ENCODE peak calls at places on chromosomes 2 and 18, in nine cellular contexts. P, X, F, Q, M, J, K, B and G are unnamed samples.

GRCh38 chr2:13996527-13996926 is 636.0 kb upstream of the LRATD1 start:
- DNase-seq in J (no peak), M (no peak), F (no peak), P (no peak), Q (no peak), B (no peak), X (no peak), K (no peak), G (no peak)

GRCh38 chr18:39550701-39551100 is 1985.1 kb upstream of the CELF4 start:
- DNase-seq in X (no peak), B (no peak), F (no peak), M (no peak), J (no peak), K (no peak), Q (no peak), P (no peak), G (no peak)

GRCh38 chr2:177597759-177598158 is 205.2 kb downstream of the AGPS start:
- DNase-seq in K (no peak), J (no peak), X (no peak), F (no peak), B (no peak), M (no peak), Q (peak), P (no peak), G (no peak)

GRCh38 chr2:212926948-212927347 is 224.5 kb downstream of the IKZF2 start:
- DNase-seq in J (no peak), Q (peak), M (peak), P (no peak), B (no peak), K (no peak), F (no peak), X (peak), G (no peak)

GRCh38 chr2:84641016-84641415 is 124.7 kb downstream of the DNAH6 start:
- DNase-seq in M (peak), F (no peak), J (no peak), Q (no peak), X (no peak), P (no peak), K (no peak), B (no peak), G (no peak)

GRCh38 chr2:239444626-239445625 is 44.1 kb upstream of the HDAC4 start:
- DNase-seq in X (peak), F (no peak), J (no peak), B (no peak), P (peak), M (no peak), Q (peak), K (no peak), G (no peak)

GRCh38 chr2:187500585-187501359 is 52.7 kb upstream of the CALCRL start:
- DNase-seq in K (peak), P (peak), B (no peak), J (no peak), Q (peak), M (peak), F (no peak), X (peak), G (peak)

GRCh38 chr2:59988337-59988736 is 565.1 kb downstream of the BCL11A start:
- DNase-seq in X (no peak), J (no peak), P (no peak), B (no peak), Q (no peak), K (no peak), F (no peak), M (no peak), G (no peak)

GRCh38 chr2:60926751-60927568 is 45.6 kb downstream of the REL start:
- DNase-seq in Q (peak), X (peak), B (no peak), F (no peak), J (no peak), M (no peak), K (no peak), P (peak), G (no peak)

GRCh38 chr2:45259144-45259543 is 249.9 kb upstream of the SIX2 start:
- DNase-seq in J (no peak), P (no peak), X (no peak), Q (no peak), B (no peak), K (no peak), F (no peak), M (no peak), G (no peak)

GRCh38 chr2:239668651-239669050 is 267.8 kb upstream of the HDAC4 start:
- DNase-seq in M (no peak), J (no peak), F (no peak), X (no peak), B (no peak), Q (no peak), P (no peak), K (no peak), G (no peak)

GRCh38 chr2:230920167-230920566 is 4.9 kb downstream of the GPR55 start:
- DNase-seq in X (no peak), Q (no peak), J (no peak), M (no peak), K (no peak), B (no peak), P (no peak), F (no peak), G (no peak)

GRCh38 chr2:72940786-72941185 is 23.5 kb downstream of the EMX1 start:
- DNase-seq in F (peak), P (peak), B (no peak), J (no peak), M (peak), Q (peak), K (no peak), X (peak), G (no peak)

GRCh38 chr2:21040468-21041377 is 3.1 kb downstream of the APOB start:
- DNase-seq in J (no peak), X (no peak), K (no peak), Q (no peak), M (no peak), P (no peak), B (no peak), F (no peak), G (no peak)

GRCh38 chr2:236572482-236572881 is 2.9 kb downstream of the ACKR3 start:
- DNase-seq in Q (no peak), M (no peak), X (peak), F (no peak), B (no peak), P (no peak), J (no peak), K (no peak), G (no peak)

GRCh38 chr2:14558382-14558919 is 74.1 kb upstream of the LRATD1 start:
- DNase-seq in F (no peak), X (no peak), Q (no peak), K (no peak), B (no peak), M (peak), P (no peak), J (no peak), G (no peak)

GRCh38 chr2:145228506-145228905 is 708.6 kb upstream of the ZEB2 start:
- DNase-seq in J (no peak), F (no peak), P (peak), M (no peak), B (no peak), K (no peak), Q (peak), X (peak), G (no peak)

GRCh38 chr18:77632738-77633137 is 383.1 kb downstream of the GALR1 start:
- DNase-seq in Q (no peak), F (no peak), K (no peak), J (no peak), M (no peak), X (no peak), B (no peak), P (no peak), G (no peak)

GRCh38 chr2:177322801-177323261 is 58.3 kb upstream of the NFE2L2 start:
- DNase-seq in M (peak), P (no peak), B (no peak), J (no peak), K (no peak), X (no peak), Q (no peak), F (peak), G (no peak)

GRCh38 chr2:151974997-151975396 is 123.8 kb downstream of the CACNB4 start:
- DNase-seq in K (no peak), F (no peak), B (no peak), Q (no peak), M (no peak), J (no peak), P (no peak), X (no peak), G (no peak)

GRCh38 chr2:42052702-42053481 is 5.1 kb downstream of the PKDCC start:
- DNase-seq in K (no peak), B (no peak), X (peak), F (peak), P (no peak), Q (no peak), M (no peak), J (no peak), G (peak)

GRCh38 chr2:115364078-115364477 is 921.6 kb downstream of the DPP10 start:
- DNase-seq in Q (no peak), F (no peak), B (no peak), X (no peak), J (no peak), K (no peak), P (no peak), M (no peak), G (no peak)

GRCh38 chr2:61943251-61943650 is 37.8 kb downstream of the COMMD1 start:
- DNase-seq in Q (peak), F (no peak), K (no peak), M (no peak), B (no peak), J (no peak), X (no peak), P (no peak), G (no peak)

GRCh38 chr18:25503567-25504081 is 151.7 kb upstream of the ZNF521 start:
- DNase-seq in Q (peak), M (peak), P (peak), J (peak), X (peak), B (no peak), K (peak), F (peak), G (no peak)

GRCh38 chr18:35026407-35027061 is 14.7 kb upstream of the MAPRE2 start:
- DNase-seq in Q (no peak), K (peak), B (no peak), M (no peak), P (no peak), F (no peak), X (no peak), J (no peak), G (peak)

GRCh38 chr18:33839452-33840225 is 261.6 kb downstream of the ASXL3 start:
- DNase-seq in Q (no peak), K (peak), J (peak), M (peak), B (peak), X (peak), F (peak), P (peak), G (peak)

GRCh38 chr18:8705280-8705940 is at the start of gene MTCL1:
- DNase-seq in P (peak), M (peak), F (peak), X (peak), Q (peak), K (peak), B (no peak), J (peak), G (peak)

GRCh38 chr2:207113403-207113802 is 52.3 kb downstream of the KLF7 start:
- DNase-seq in P (no peak), K (no peak), Q (peak), J (no peak), X (no peak), B (peak), M (no peak), F (no peak), G (peak)

GRCh38 chr2:197760293-197760657 is 24.8 kb downstream of the BOLL start:
- DNase-seq in F (no peak), K (no peak), Q (no peak), J (no peak), M (no peak), B (no peak), X (no peak), P (no peak), G (no peak)

GRCh38 chr2:28565720-28566295 is 69.9 kb downstream of the PLB1 start:
- DNase-seq in B (no peak), M (peak), J (no peak), X (no peak), F (no peak), P (no peak), K (no peak), Q (no peak), G (no peak)

GRCh38 chr18:51727780-51728179 is 530.3 kb upstream of the MEX3C start:
- DNase-seq in J (no peak), X (no peak), P (no peak), B (no peak), M (no peak), F (no peak), Q (no peak), K (no peak), G (no peak)

GRCh38 chr2:24083567-24084385 is 858 bp downstream of the TP53I3 start:
- DNase-seq in B (peak), Q (peak), F (peak), P (peak), J (no peak), X (peak), M (peak), K (peak), G (peak)

GRCh38 chr18:39051013-39051412 is 1485.4 kb upstream of the CELF4 start:
- DNase-seq in J (no peak), B (no peak), M (peak), X (no peak), Q (no peak), F (peak), P (no peak), K (no peak), G (no peak)

GRCh38 chr2:97742381-97742847 is 29.0 kb downstream of the ZAP70 start:
- DNase-seq in M (peak), F (no peak), P (no peak), X (no peak), Q (no peak), J (no peak), K (no peak), B (no peak), G (no peak)

GRCh38 chr18:45012286-45012685 is 331.6 kb downstream of the SETBP1 start:
- DNase-seq in K (no peak), B (no peak), X (no peak), J (no peak), F (no peak), M (no peak), Q (peak), P (no peak), G (no peak)

GRCh38 chr2:64612575-64613195 is 41.0 kb downstream of the SERTAD2 start:
- DNase-seq in X (no peak), K (no peak), J (no peak), B (no peak), F (no peak), M (no peak), Q (no peak), P (no peak), G (no peak)